ENCODE peak calls at places on chromosome 14, in seven cellular contexts. U, D, Z, V, I, G and B are unnamed samples.

GRCh38 chr14:104436047-104436531 is 143.5 kb upstream of the C14orf180 start:
- DNase-seq in U (no peak), D (peak; percentile 6), Z (no peak), V (no peak), I (peak; percentile 6), G (peak; percentile 80), B (no peak)

GRCh38 chr14:85519661-85520305 is 10.2 kb upstream of the FLRT2 start:
- DNase-seq in U (no peak), D (no peak), Z (no peak), V (no peak), I (no peak), G (no peak), B (no peak)

GRCh38 chr14:50318031-50318626 is 6.0 kb downstream of the DMAC2L start:
- DNase-seq in U (peak; percentile 14), D (peak; percentile 57), Z (peak; percentile 21), V (no peak), I (peak; percentile 14), G (no peak), B (no peak)

GRCh38 chr14:74863274-74863673 is 12.7 kb downstream of the PROX2 start:
- DNase-seq in U (no peak), D (no peak), Z (no peak), V (no peak), I (no peak), G (no peak), B (no peak)

GRCh38 chr14:101731187-101732080 is 30.1 kb upstream of the PPP2R5C start:
- DNase-seq in U (no peak), D (peak; percentile 78), Z (no peak), V (peak; percentile 78), I (peak; percentile 78), G (no peak), B (peak; percentile 66)

GRCh38 chr14:64696355-64696844 is 7.8 kb upstream of the PLEKHG3 start:
- DNase-seq in U (no peak), D (peak; percentile 34), Z (no peak), V (no peak), I (no peak), G (no peak), B (no peak)

GRCh38 chr14:99664636-99665273 is 19.3 kb upstream of the CYP46A1 start:
- DNase-seq in U (no peak), D (no peak), Z (no peak), V (no peak), I (no peak), G (peak; percentile 23), B (no peak)

GRCh38 chr14:22008098-22008412 is 334.4 kb upstream of the OR4E1 start:
- DNase-seq in U (no peak), D (no peak), Z (no peak), V (no peak), I (no peak), G (no peak), B (no peak)

GRCh38 chr14:69328765-69329164 is 68.8 kb downstream of the GALNT16 start:
- DNase-seq in U (peak; percentile 27), D (no peak), Z (no peak), V (no peak), I (no peak), G (no peak), B (no peak)

GRCh38 chr14:94143239-94143638 is 13.8 kb upstream of the IFI27L2 start:
- DNase-seq in U (peak; percentile 29), D (no peak), Z (no peak), V (no peak), I (no peak), G (no peak), B (no peak)

GRCh38 chr14:92956961-92957360 is 34.0 kb downstream of the CHGA start:
- DNase-seq in U (no peak), D (no peak), Z (no peak), V (no peak), I (no peak), G (no peak), B (no peak)

GRCh38 chr14:99521176-99522024 is 40.2 kb downstream of the CCNK start:
- DNase-seq in U (no peak), D (no peak), Z (no peak), V (no peak), I (no peak), G (peak; percentile 41), B (no peak)

GRCh38 chr14:53391156-53391555 is 238.0 kb upstream of the DDHD1 start:
- DNase-seq in U (no peak), D (peak; percentile 76), Z (no peak), V (no peak), I (peak; percentile 74), G (no peak), B (peak; percentile 7)

GRCh38 chr14:103095210-103095778 is 769 bp downstream of the EXOC3L4 start:
- DNase-seq in U (no peak), D (no peak), Z (no peak), V (no peak), I (no peak), G (no peak), B (no peak)

GRCh38 chr14:68181395-68182326 is 362.1 kb downstream of the RAD51B start:
- DNase-seq in U (no peak), D (peak; percentile 63), Z (no peak), V (no peak), I (peak; percentile 42), G (no peak), B (no peak)

GRCh38 chr14:84181072-84181471 is 1348.9 kb upstream of the FLRT2 start:
- DNase-seq in U (no peak), D (no peak), Z (no peak), V (no peak), I (no peak), G (no peak), B (no peak)

GRCh38 chr14:34322940-34323418 is 139.1 kb downstream of the SPTSSA start:
- DNase-seq in U (peak; percentile 59), D (peak; percentile 61), Z (peak; percentile 49), V (peak; percentile 50), I (peak; percentile 32), G (peak; percentile 75), B (peak; percentile 43)

GRCh38 chr14:104037074-104037473 is 48.4 kb upstream of the ASPG start:
- DNase-seq in U (no peak), D (no peak), Z (no peak), V (no peak), I (no peak), G (no peak), B (no peak)

GRCh38 chr14:95662376-95663186 is 23.6 kb upstream of the TCL1B start:
- DNase-seq in U (no peak), D (no peak), Z (no peak), V (no peak), I (peak; percentile 1), G (no peak), B (no peak)

GRCh38 chr14:55813635-55814034 is 233.6 kb downstream of the KTN1 start:
- DNase-seq in U (no peak), D (no peak), Z (no peak), V (no peak), I (no peak), G (no peak), B (no peak)

GRCh38 chr14:100298551-100299237 is 7.5 kb downstream of the SLC25A29 start:
- DNase-seq in U (no peak), D (no peak), Z (no peak), V (no peak), I (no peak), G (peak; percentile 39), B (no peak)

GRCh38 chr14:21523203-21523602 is 2.9 kb downstream of the SALL2 start:
- DNase-seq in U (no peak), D (no peak), Z (no peak), V (no peak), I (no peak), G (no peak), B (no peak)

GRCh38 chr14:49972199-49972671 is 79.4 kb downstream of the ARF6 start:
- DNase-seq in U (peak; percentile 66), D (peak; percentile 85), Z (no peak), V (no peak), I (peak; percentile 66), G (no peak), B (no peak)

GRCh38 chr14:50121506-50121905 is 5.1 kb upstream of the VCPKMT start:
- DNase-seq in U (peak; percentile 73), D (no peak), Z (no peak), V (no peak), I (no peak), G (no peak), B (no peak)

GRCh38 chr14:91870001-91870400 is 2.7 kb upstream of the TC2N start:
- DNase-seq in U (no peak), D (no peak), Z (no peak), V (no peak), I (peak; percentile 36), G (no peak), B (no peak)

GRCh38 chr14:74402264-74403251 is 23.5 kb downstream of the SYNDIG1L start:
- DNase-seq in U (no peak), D (no peak), Z (no peak), V (no peak), I (no peak), G (no peak), B (no peak)

GRCh38 chr14:31944256-31945073 is 132.6 kb upstream of the ARHGAP5 start:
- DNase-seq in U (no peak), D (no peak), Z (no peak), V (no peak), I (no peak), G (no peak), B (no peak)

GRCh38 chr14:97180304-97181200 is 383.4 kb downstream of the VRK1 start:
- DNase-seq in U (no peak), D (peak; percentile 1), Z (no peak), V (no peak), I (peak; percentile 82), G (no peak), B (peak; percentile 69)

GRCh38 chr14:68628605-68629310 is 164.1 kb downstream of the ZFP36L1 start:
- DNase-seq in U (no peak), D (no peak), Z (peak; percentile 92), V (peak; percentile 8), I (no peak), G (no peak), B (no peak)

GRCh38 chr14:61188196-61188595 is 92.9 kb downstream of the TMEM30B start:
- DNase-seq in U (no peak), D (no peak), Z (no peak), V (no peak), I (no peak), G (peak; percentile 86), B (no peak)

GRCh38 chr14:22484638-22485037 is 104.4 kb downstream of the DAD1 start:
- DNase-seq in U (no peak), D (peak; percentile 11), Z (no peak), V (no peak), I (no peak), G (no peak), B (no peak)

GRCh38 chr14:56878766-56879165 is 68.5 kb upstream of the OTX2 start:
- DNase-seq in U (no peak), D (no peak), Z (no peak), V (no peak), I (no peak), G (no peak), B (no peak)

GRCh38 chr14:68729556-68729955 is 63.3 kb downstream of the ZFP36L1 start:
- DNase-seq in U (no peak), D (no peak), Z (no peak), V (no peak), I (no peak), G (no peak), B (no peak)

GRCh38 chr14:99422220-99423010 is 58.2 kb downstream of the SETD3 start:
- DNase-seq in U (peak; percentile 73), D (peak; percentile 3), Z (no peak), V (no peak), I (no peak), G (no peak), B (no peak)

GRCh38 chr14:93592786-93593185 is 162.0 kb downstream of the UNC79 start:
- DNase-seq in U (no peak), D (no peak), Z (no peak), V (no peak), I (no peak), G (no peak), B (no peak)